ENCODE peak calls at places on chromosomes 3 and 15, in four cellular contexts. O is HCT116, I is A549, N is AG10803. X is an unnamed sample.

GRCh38 chr3:127647171-127647884 is 18.3 kb downstream of the PODXL2 start:
- DNase-seq in N (no peak), O (no peak), I (no peak), X (no peak)

GRCh38 chr3:140376136-140376889 is 301.6 kb upstream of the TRIM42 start:
- DNase-seq in I (no peak), O (no peak), N (no peak), X (no peak)

GRCh38 chr15:37059051-37059450 is 41.3 kb downstream of the MEIS2 start:
- DNase-seq in N (peak; percentile 77), I (no peak), O (peak; percentile 4), X (no peak)

GRCh38 chr3:176916777-176917176 is 280.5 kb downstream of the TBL1XR1 start:
- DNase-seq in I (no peak), N (no peak), O (peak; percentile 75), X (peak; percentile 83)

GRCh38 chr15:68553994-68554715 is 24.6 kb upstream of the CORO2B start:
- DNase-seq in I (peak; percentile 71), O (peak; percentile 54), N (peak; percentile 46), X (peak; percentile 83)

GRCh38 chr15:69523010-69524001 is 70.7 kb downstream of the RPLP1 start:
- DNase-seq in N (peak; percentile 73), O (peak; percentile 36), I (peak; percentile 82), X (peak; percentile 87)

GRCh38 chr3:152595975-152596832 is 238.7 kb upstream of the P2RY1 start:
- DNase-seq in N (peak; percentile 87), O (no peak), I (no peak), X (peak; percentile 72)

GRCh38 chr3:1251282-1252060 is 158.6 kb downstream of the CNTN6 start:
- DNase-seq in I (no peak), N (no peak), O (no peak), X (no peak)

GRCh38 chr15:92714457-92715401 is 59.2 kb upstream of the FAM174B start:
- DNase-seq in O (peak; percentile 33), I (peak; percentile 83), N (peak; percentile 74), X (peak; percentile 81)

GRCh38 chr3:179565496-179565895 is 2.8 kb downstream of the ACTL6A start:
- DNase-seq in O (no peak), N (no peak), I (no peak), X (no peak)

GRCh38 chr15:89149501-89150101 is 61.3 kb downstream of the ABHD2 start:
- DNase-seq in O (no peak), N (no peak), I (no peak), X (no peak)

GRCh38 chr3:160801386-160802118 is 45.5 kb downstream of the PPM1L start:
- DNase-seq in N (peak; percentile 39), I (no peak), O (no peak), X (no peak)

GRCh38 chr3:100032262-100032661 is 82.0 kb downstream of the FILIP1L start:
- DNase-seq in N (peak; percentile 75), O (no peak), I (peak; percentile 11), X (no peak)

GRCh38 chr3:9902372-9903237 is at the start of gene IL17RE:
- DNase-seq in I (no peak), O (no peak), N (no peak), X (peak; percentile 76)

GRCh38 chr3:151753846-151754245 is 20.1 kb downstream of the AADACL2 start:
- DNase-seq in I (no peak), O (no peak), N (no peak), X (no peak)

GRCh38 chr15:80120636-80121035 is 32.2 kb upstream of the FAH start:
- DNase-seq in I (no peak), N (no peak), O (no peak), X (no peak)

GRCh38 chr3:66442254-66443249 is 58.3 kb downstream of the LRIG1 start:
- DNase-seq in I (no peak), O (no peak), N (peak; percentile 80), X (peak; percentile 2)

GRCh38 chr3:195084746-195085145 is 186.2 kb downstream of the XXYLT1 start:
- DNase-seq in O (no peak), N (no peak), I (no peak), X (no peak)

GRCh38 chr3:134965849-134966248 is 170.8 kb downstream of the EPHB1 start:
- DNase-seq in O (no peak), N (no peak), I (no peak), X (no peak)

GRCh38 chr3:98404010-98404409 is 13.5 kb downstream of the OR5K3 start:
- DNase-seq in N (no peak), O (no peak), I (no peak), X (no peak)

GRCh38 chr3:101120039-101120438 is 126.8 kb upstream of the ABI3BP start:
- DNase-seq in O (no peak), N (no peak), I (no peak), X (no peak)

GRCh38 chr3:170622369-170623159 is 36.7 kb upstream of the SLC7A14 start:
- DNase-seq in I (no peak), N (peak; percentile 98), O (no peak), X (no peak)

GRCh38 chr15:88255496-88256171 is 905 bp downstream of the NTRK3 start:
- DNase-seq in O (no peak), I (peak; percentile 30), N (peak; percentile 43), X (no peak)

GRCh38 chr15:29871401-29871800 is 49.1 kb upstream of the TJP1 start:
- DNase-seq in I (no peak), N (no peak), O (no peak), X (no peak)

GRCh38 chr15:75868019-75868418 is 24.8 kb downstream of the UBE2Q2 start:
- DNase-seq in O (no peak), I (no peak), N (no peak), X (no peak)

GRCh38 chr3:38397320-38397719 is 50.7 kb downstream of the XYLB start:
- DNase-seq in O (no peak), N (peak; percentile 25), I (no peak), X (peak; percentile 5)

GRCh38 chr3:129485681-129486056 is 42.8 kb upstream of the RHO start:
- DNase-seq in O (no peak), N (peak; percentile 100), I (no peak), X (no peak)

GRCh38 chr3:13824521-13825316 is 55.2 kb downstream of the WNT7A start:
- DNase-seq in O (no peak), N (no peak), I (no peak), X (no peak)

GRCh38 chr3:196604548-196604947 is 34.9 kb upstream of the NRROS start:
- DNase-seq in N (no peak), I (no peak), O (no peak), X (peak; percentile 17)

GRCh38 chr15:96553006-96553405 is 222.5 kb downstream of the NR2F2 start:
- DNase-seq in I (no peak), N (peak; percentile 42), O (no peak), X (no peak)

GRCh38 chr3:40104441-40104840 is 205.1 kb upstream of the EIF1B start:
- DNase-seq in N (no peak), O (no peak), I (no peak), X (no peak)

GRCh38 chr3:176469694-176470205 is 727.5 kb downstream of the TBL1XR1 start:
- DNase-seq in I (peak; percentile 32), O (peak; percentile 29), N (no peak), X (peak; percentile 54)

GRCh38 chr3:139751789-139752188 is 74.0 kb upstream of the NMNAT3 start:
- DNase-seq in O (no peak), N (no peak), I (no peak), X (no peak)

GRCh38 chr3:138389144-138389601 is 40.8 kb downstream of the MRAS start:
- DNase-seq in O (no peak), I (no peak), N (peak; percentile 36), X (no peak)

GRCh38 chr3:99118381-99118780 is 216.9 kb upstream of the DCBLD2 start:
- DNase-seq in N (peak; percentile 95), I (no peak), O (no peak), X (no peak)

GRCh38 chr3:53630547-53630946 is 136.1 kb downstream of the CACNA1D start:
- DNase-seq in I (peak; percentile 16), O (peak; percentile 6), N (no peak), X (peak; percentile 50)
- TF ChIP-seq CTCF in I (no peak), O (no peak), N (no peak), X (no peak)

GRCh38 chr3:43637702-43638101 is 15.9 kb upstream of the ANO10 start:
- DNase-seq in I (no peak), O (no peak), N (no peak), X (no peak)

GRCh38 chr3:43632986-43633385 is 11.2 kb upstream of the ANO10 start:
- DNase-seq in I (no peak), O (no peak), N (no peak), X (no peak)

GRCh38 chr3:43644443-43644842 is 22.6 kb upstream of the ANO10 start:
- DNase-seq in N (no peak), O (no peak), I (no peak), X (no peak)

GRCh38 chr3:43641306-43642114 is 19.7 kb upstream of the ANO10 start:
- DNase-seq in I (no peak), N (peak; percentile 70), O (no peak), X (no peak)

DNA sequence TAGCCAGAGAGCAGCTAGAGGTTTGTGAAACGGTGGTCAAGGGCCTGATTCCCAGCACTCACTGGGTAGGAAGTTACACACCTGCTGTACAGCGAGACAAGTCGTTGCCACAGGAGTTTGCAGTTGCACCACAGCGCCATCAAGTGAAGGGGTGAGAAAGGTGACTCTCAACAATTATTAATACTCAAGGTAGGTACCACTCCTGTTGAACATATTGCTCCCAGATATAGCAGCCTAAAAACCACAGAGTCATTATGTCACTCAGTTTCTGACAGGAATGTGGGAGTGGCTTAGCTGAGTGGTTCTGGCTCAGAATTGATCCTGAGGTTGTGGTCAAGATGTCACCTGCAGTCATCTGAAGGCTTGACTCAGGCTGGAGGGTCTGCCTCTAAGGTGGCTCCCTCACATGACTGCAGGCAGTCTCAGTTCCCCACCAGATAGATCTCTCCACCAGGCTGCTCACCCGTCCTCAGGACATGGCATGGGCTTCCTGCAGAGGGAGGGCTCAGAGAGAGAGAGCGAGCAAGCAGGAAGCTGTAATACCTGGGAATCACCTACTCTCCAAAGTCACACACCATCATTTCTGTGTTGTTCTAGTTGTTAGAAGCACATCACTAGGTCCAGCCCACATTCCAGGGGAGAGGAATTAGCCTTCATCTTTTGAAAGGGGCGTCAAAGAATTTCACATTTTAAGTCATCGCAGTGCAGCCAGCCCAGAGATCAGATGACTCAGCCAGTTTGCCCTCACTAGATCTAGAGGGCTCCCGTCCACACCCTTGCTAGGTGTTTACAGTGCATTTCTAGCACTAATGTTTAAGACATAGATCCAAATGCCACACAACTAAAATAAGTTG is 17.0 kb upstream of the ANO10 start:
- DNase-seq in O (peak; percentile 58), I (peak; percentile 54), N (no peak), X (peak; percentile 79)
- TF ChIP-seq CTCF in O (peak; percentile 72), I (peak; percentile 44), N (no peak), X (peak; percentile 49)

DNA sequence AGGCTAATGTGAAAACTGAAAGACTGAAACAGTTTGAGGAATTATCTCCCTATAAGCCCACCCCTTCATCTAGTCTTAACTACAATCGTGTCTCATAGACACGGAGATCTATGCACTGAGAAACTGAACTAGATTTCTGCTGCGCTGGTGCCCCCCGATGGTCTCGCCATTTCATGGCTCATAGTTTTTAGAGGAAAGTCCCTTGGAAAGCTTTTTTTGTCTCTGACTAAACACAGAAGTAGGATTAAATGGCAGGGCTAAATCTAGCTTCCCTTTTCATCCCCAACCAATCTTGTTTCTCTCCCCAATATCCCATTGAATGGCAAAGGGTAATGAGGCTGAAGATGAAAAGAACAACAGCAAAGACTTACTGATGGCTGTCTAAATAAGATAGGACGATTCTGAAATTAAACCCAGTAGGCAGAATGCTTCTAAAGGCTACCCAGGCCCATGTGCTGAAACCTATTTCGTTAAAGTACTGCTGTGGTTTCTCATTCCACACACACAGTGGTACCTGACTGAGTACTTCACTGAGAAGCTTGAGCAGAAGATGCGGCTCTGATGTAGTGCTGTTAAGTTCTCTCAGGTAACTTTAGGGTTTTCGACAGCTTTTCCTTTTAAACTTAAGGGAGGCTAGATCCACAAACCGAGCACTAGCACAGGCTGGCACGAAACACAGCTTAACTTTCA is 142.7 kb downstream of the GADL1 start:
- DNase-seq in O (peak; percentile 15), N (peak; percentile 32), I (peak; percentile 36), X (peak; percentile 27)
- TF ChIP-seq CTCF in O (peak; percentile 68), N (peak; percentile 47), I (peak; percentile 49), X (no peak)

GRCh38 chr15:83112233-83112958 is 5.0 kb downstream of the TM6SF1 start:
- DNase-seq in N (peak; percentile 8), I (no peak), O (no peak), X (no peak)
- TF ChIP-seq CTCF in N (no peak), I (no peak), O (no peak), X (no peak)

X was measured in Calu3.